ENCODE peak calls at places on chromosomes 2 and 18, in six cellular contexts. U, G, I, J, X and E are unnamed samples.

GRCh38 chr2:133433455-133434451 is 134.5 kb downstream of the NCKAP5 start:
- DNase-seq in X (no peak), U (no peak), I (no peak), G (no peak), J (no peak), E (no peak)

GRCh38 chr2:195092341-195092740 is 564.7 kb upstream of the SLC39A10 start:
- DNase-seq in G (peak; percentile 57), X (no peak), U (no peak), I (no peak), J (no peak), E (no peak)

GRCh38 chr2:114274957-114275356 is 167.5 kb upstream of the DPP10 start:
- DNase-seq in I (no peak), X (no peak), G (no peak), U (no peak), J (no peak), E (no peak)

GRCh38 chr2:43778233-43778632 is 4.4 kb downstream of the DYNC2LI1 start:
- DNase-seq in I (no peak), G (no peak), X (no peak), J (no peak), U (no peak), E (no peak)

GRCh38 chr2:180006236-180006635 is 861 bp downstream of the CWC22 start:
- DNase-seq in U (no peak), J (no peak), I (no peak), G (no peak), X (no peak), E (no peak)

GRCh38 chr18:495017-495416 is 5.5 kb downstream of the COLEC12 start:
- DNase-seq in X (no peak), I (no peak), J (no peak), G (no peak), U (no peak), E (no peak)

GRCh38 chr18:78521136-78521535 is 458.5 kb upstream of the SALL3 start:
- DNase-seq in J (no peak), G (no peak), I (no peak), X (no peak), U (no peak), E (no peak)

GRCh38 chr2:164761737-164762460 is 79.7 kb downstream of the COBLL1 start:
- DNase-seq in U (no peak), X (no peak), G (no peak), J (no peak), I (no peak), E (no peak)

GRCh38 chr2:238162171-238162515 is 3.4 kb downstream of the ERFE start:
- DNase-seq in G (no peak), X (no peak), J (peak; percentile 13), U (no peak), I (no peak), E (no peak)

GRCh38 chr2:24385366-24385765 is 25.0 kb upstream of the ITSN2 start:
- DNase-seq in U (no peak), X (no peak), J (no peak), G (no peak), I (no peak), E (no peak)

GRCh38 chr2:162890690-162891311 is 52.2 kb upstream of the KCNH7 start:
- DNase-seq in G (peak; percentile 57), I (no peak), X (peak; percentile 75), U (peak; percentile 78), J (no peak), E (no peak)

GRCh38 chr2:190277234-190278112 is 42.2 kb downstream of the HIBCH start:
- DNase-seq in X (peak; percentile 47), I (no peak), G (peak; percentile 52), U (peak; percentile 58), J (no peak), E (no peak)

GRCh38 chr2:45731146-45731545 is 79.7 kb downstream of the PRKCE start:
- DNase-seq in G (no peak), U (no peak), I (no peak), J (no peak), X (no peak), E (no peak)

GRCh38 chr2:234135750-234136221 is 85.3 kb downstream of the SPP2 start:
- DNase-seq in I (no peak), X (peak; percentile 94), G (peak; percentile 95), U (peak; percentile 77), J (peak; percentile 29), E (peak; percentile 19)

GRCh38 chr2:234130734-234131133 is 80.2 kb downstream of the SPP2 start:
- DNase-seq in X (no peak), J (no peak), I (no peak), U (no peak), G (no peak), E (no peak)

GRCh38 chr2:234134496-234134895 is 84.0 kb downstream of the SPP2 start:
- DNase-seq in J (no peak), G (peak; percentile 59), I (no peak), X (no peak), U (no peak), E (no peak)

GRCh38 chr2:234136461-234136860 is 86.0 kb downstream of the SPP2 start:
- DNase-seq in U (no peak), G (peak; percentile 64), J (no peak), I (no peak), X (peak; percentile 53), E (no peak)

DNA sequence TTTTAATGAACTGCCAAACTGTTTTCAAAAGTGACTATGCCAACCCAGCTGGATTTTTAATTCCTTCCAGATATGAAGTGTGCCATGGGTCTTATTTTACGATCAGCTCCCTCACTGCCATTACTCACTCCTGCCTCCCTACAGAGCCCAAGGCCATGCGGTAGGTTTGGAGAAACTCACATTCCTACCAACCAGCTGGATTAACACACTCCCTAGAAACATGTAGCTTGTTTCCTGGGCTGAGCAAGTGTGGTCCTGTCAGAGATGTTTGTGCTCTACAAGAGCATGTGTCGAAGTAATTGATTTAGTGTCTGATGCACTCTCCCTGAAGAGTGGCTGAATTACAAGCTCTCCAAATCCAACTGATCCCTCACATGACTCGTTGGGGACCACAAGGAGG is 82.5 kb downstream of the SPP2 start:
- DNase-seq in U (peak; percentile 14), I (no peak), X (no peak), G (no peak), J (no peak), E (no peak)
- H3K27ac ChIP-seq in U (peak overlapping the region; percentile 25), I (no peak overlapping the region), X (no peak overlapping the region), G (no peak overlapping the region), J (no peak overlapping the region), E (no peak overlapping the region)

GRCh38 chr2:20424300-20425290 is 22.3 kb upstream of the RHOB start:
- DNase-seq in G (no peak), J (peak; percentile 58), U (peak; percentile 97), X (no peak), I (no peak), E (no peak)

GRCh38 chr2:20423847-20424246 is 23.0 kb upstream of the RHOB start:
- DNase-seq in J (no peak), G (no peak), I (no peak), U (peak; percentile 28), X (no peak), E (no peak)

GRCh38 chr2:20423376-20423775 is 23.5 kb upstream of the RHOB start:
- DNase-seq in X (no peak), G (no peak), U (peak; percentile 23), J (no peak), I (no peak), E (no peak)

GRCh38 chr2:20425884-20426283 is 21.0 kb upstream of the RHOB start:
- DNase-seq in X (no peak), U (no peak), I (no peak), G (no peak), J (no peak), E (no peak)

DNA sequence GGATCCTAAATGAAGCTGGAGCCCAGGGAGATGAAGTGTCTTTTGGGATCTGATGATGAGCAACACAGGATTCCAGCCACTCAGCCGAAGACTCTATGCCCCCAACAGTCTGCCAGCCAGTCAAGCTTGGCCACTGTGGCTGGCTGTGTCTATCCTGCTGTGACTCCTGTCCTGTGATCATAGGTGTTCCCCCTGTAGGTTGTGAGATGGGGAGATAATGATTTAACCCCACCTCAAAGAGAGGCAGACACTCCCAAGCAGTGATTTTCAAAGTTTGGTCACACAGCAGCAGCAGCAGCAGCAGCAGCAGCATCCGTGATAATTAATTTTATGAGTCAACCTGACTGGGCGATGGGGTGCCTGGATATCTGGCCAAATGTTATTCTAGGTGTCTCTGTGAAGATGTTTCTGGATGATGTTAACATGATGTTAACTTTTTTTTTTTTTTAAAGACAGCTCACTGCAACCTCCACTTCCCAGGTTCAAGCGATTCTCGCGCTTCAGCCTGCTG is 21.4 kb upstream of the RHOB start:
- DNase-seq in I (no peak), U (peak; percentile 77), G (no peak), X (no peak), J (no peak), E (no peak)
- H3K27ac ChIP-seq in I (no peak overlapping the region), U (peak overlapping the region; percentile 37), G (no peak overlapping the region), X (no peak overlapping the region), J (peak overlapping the region; percentile 75), E (peak overlapping the region; percentile 42)

DNA sequence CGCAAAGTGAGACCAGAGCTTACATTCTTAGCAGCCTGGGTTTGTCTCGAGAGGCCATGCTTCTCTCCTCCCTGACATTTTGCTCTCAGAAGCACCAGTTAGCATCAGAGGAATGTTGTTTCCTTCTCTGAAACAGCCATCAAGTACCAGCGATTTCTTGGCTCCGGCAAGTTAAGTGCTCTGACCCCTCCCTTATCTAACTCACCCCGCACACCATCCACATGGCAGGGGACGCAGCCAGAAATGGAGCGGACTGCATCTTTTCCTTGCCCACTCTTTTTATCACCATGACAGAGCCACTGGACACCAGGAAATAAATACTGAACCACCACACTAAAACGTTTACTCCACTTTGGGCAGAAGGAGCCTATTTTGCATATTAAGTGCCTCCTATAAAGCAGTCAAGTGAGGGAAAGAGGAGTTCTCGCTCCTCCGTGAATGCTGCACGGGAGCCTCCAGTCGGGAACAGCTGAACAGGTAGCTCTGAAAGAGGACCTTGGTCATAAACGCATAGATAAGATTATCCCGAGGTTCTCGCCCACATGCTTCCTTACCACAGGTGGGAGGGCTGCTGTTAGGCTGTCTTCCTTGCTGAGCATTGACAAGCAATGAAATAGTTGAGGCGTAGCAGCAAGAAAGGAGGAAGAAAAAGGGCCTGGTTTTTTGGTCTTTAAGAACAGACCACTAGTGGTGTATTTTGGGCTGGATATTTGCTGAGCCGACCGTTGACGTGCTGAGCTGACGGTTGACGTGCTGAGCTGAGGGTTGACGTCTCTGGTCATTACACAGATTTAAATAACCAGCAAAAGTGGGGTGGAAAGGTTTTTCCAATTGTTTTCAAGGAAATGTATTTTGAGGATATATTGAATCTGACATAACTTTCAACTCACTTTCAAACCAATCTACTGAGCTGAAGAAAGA is 71.4 kb upstream of the ITGB6 start:
- DNase-seq in G (peak; percentile 67), X (no peak), U (peak; percentile 59), I (no peak), J (no peak), E (no peak)
- H3K27ac ChIP-seq in G (no peak overlapping the region), X (peak overlapping the region; percentile 96), U (peak overlapping the region; percentile 94), I (no peak overlapping the region), J (peak overlapping the region; percentile 98), E (no peak overlapping the region)

GRCh38 chr2:150705767-150706166 is 218.3 kb upstream of the RND3 start:
- DNase-seq in U (no peak), X (no peak), I (no peak), J (no peak), G (no peak), E (no peak)
- H3K27ac ChIP-seq in U (no peak overlapping the region), X (no peak overlapping the region), I (no peak overlapping the region), J (no peak overlapping the region), G (no peak overlapping the region), E (no peak overlapping the region)

GRCh38 chr2:146388757-146389156 is 1456.1 kb upstream of the ACVR2A start:
- DNase-seq in X (no peak), U (peak; percentile 18), I (no peak), J (no peak), G (no peak), E (no peak)
- H3K27ac ChIP-seq in X (no peak overlapping the region), U (no peak overlapping the region), I (no peak overlapping the region), J (no peak overlapping the region), G (no peak overlapping the region), E (no peak overlapping the region)